ENCODE peak calls at places on chromosomes 3 and 15, in nine cellular contexts. B, J, X, M, Y, Q, L, K and O are unnamed samples.
A peak's percentile ranks its signal among the peaks of the same experiment; 100 is the strongest.

GRCh38 chr3:170414202-170414663 is 4.4 kb upstream of the CLDN11 start:
- DNase-seq in B (peak; percentile 98), J (no peak), X (peak; percentile 85), M (no peak), Y (peak; percentile 93), Q (peak; percentile 97), L (peak; percentile 25), K (peak; percentile 76), O (peak; percentile 72)

GRCh38 chr3:116053017-116053416 is 392.3 kb downstream of the LSAMP start:
- DNase-seq in B (no peak), J (no peak), X (no peak), M (no peak), Y (no peak), Q (no peak), L (no peak), K (no peak), O (no peak)

GRCh38 chr3:20323307-20323927 is 137.4 kb upstream of the SGO1 start:
- DNase-seq in B (no peak), J (no peak), X (peak; percentile 29), M (no peak), Y (no peak), Q (no peak), L (no peak), K (peak; percentile 45), O (no peak)

GRCh38 chr3:111103807-111104206 is 32.2 kb downstream of the NECTIN3 start:
- DNase-seq in B (no peak), J (no peak), X (peak; percentile 33), M (no peak), Y (peak; percentile 71), Q (no peak), L (no peak), K (no peak), O (no peak)

GRCh38 chr15:52738311-52738710 is 51.8 kb downstream of the ONECUT1 start:
- DNase-seq in B (peak; percentile 61), J (no peak), X (no peak), M (no peak), Y (no peak), Q (no peak), L (no peak), K (no peak), O (no peak)

GRCh38 chr3:64352596-64352989 is 127.3 kb upstream of the PRICKLE2 start:
- DNase-seq in B (peak; percentile 35), J (no peak), X (no peak), M (no peak), Y (no peak), Q (no peak), L (no peak), K (no peak), O (no peak)

GRCh38 chr3:8573342-8573926 is 71.2 kb downstream of the SSUH2 start:
- DNase-seq in B (peak; percentile 78), J (no peak), X (no peak), M (no peak), Y (peak; percentile 43), Q (no peak), L (no peak), K (no peak), O (no peak)

GRCh38 chr3:58244186-58244585 is 6.6 kb downstream of the ABHD6 start:
- DNase-seq in B (no peak), J (no peak), X (no peak), M (no peak), Y (no peak), Q (no peak), L (no peak), K (no peak), O (no peak)

GRCh38 chr3:63523100-63523499 is 129.4 kb upstream of the SNTN start:
- DNase-seq in B (no peak), J (no peak), X (peak; percentile 12), M (no peak), Y (no peak), Q (no peak), L (no peak), K (peak; percentile 73), O (no peak)

GRCh38 chr3:135197246-135197645 is 402.2 kb downstream of the EPHB1 start:
- DNase-seq in B (no peak), J (no peak), X (no peak), M (no peak), Y (no peak), Q (no peak), L (no peak), K (no peak), O (no peak)

GRCh38 chr3:156603379-156604017 is 48.6 kb upstream of the SSR3 start:
- DNase-seq in B (no peak), J (no peak), X (no peak), M (no peak), Y (no peak), Q (no peak), L (no peak), K (no peak), O (no peak)

GRCh38 chr15:49023354-49023753 is 22.9 kb downstream of the SECISBP2L start:
- DNase-seq in B (no peak), J (no peak), X (no peak), M (no peak), Y (no peak), Q (no peak), L (no peak), K (no peak), O (no peak)

GRCh38 chr15:41870689-41871081 is 23.2 kb downstream of the SPTBN5 start:
- DNase-seq in B (peak; percentile 34), J (no peak), X (peak; percentile 74), M (peak; percentile 73), Y (peak; percentile 93), Q (peak; percentile 4), L (no peak), K (no peak), O (no peak)

GRCh38 chr15:76203766-76204557 is 107.3 kb downstream of the ETFA start:
- DNase-seq in B (no peak), J (no peak), X (no peak), M (peak; percentile 39), Y (no peak), Q (no peak), L (no peak), K (no peak), O (no peak)

GRCh38 chr15:82936966-82937647 is 15.4 kb downstream of the HOMER2 start:
- DNase-seq in B (no peak), J (peak; percentile 30), X (peak; percentile 58), M (no peak), Y (peak; percentile 6), Q (no peak), L (no peak), K (no peak), O (no peak)

GRCh38 chr15:57379487-57379886 is 3.2 kb downstream of the CGNL1 start:
- DNase-seq in B (no peak), J (no peak), X (no peak), M (no peak), Y (no peak), Q (no peak), L (no peak), K (peak; percentile 5), O (no peak)
- TF ChIP-seq CTCF in B (no peak), J (no peak), X (no peak), M (no peak), Y (no peak), Q (no peak), L (no peak), K (no peak), O (no peak)

DNA sequence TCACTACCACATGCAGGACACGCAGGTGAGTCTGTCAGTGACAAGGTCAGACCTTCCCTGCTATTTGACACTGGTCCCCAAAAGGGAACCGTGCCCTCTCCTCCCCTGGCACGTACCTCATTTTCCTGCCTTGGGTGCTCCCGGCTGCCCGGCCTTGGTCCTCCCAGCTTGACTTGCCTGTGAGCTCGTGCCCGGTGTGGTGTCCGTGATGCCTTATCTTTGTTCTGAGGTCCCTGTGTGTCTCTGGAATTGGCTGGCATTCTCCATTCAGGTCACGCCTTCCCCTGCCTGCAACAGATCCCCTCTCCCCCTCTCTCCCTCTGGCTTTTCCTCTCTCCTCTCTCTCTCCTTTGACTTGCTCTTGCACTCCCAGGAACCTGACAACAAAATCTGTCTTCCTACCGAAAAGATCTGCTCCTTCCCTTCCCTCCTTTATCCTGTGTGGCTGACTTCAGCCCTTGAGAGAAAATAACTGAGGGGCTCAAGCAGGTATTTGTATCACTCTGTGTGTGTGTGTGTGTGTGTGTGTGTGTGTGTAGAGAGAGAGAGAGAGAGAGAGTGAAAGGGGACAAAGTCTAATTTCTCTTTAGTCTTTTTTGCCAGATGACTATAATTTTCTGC is at the start of gene MASP1:
- DNase-seq in B (peak; percentile 56), J (peak; percentile 25), X (no peak), M (peak; percentile 88), Y (peak; percentile 38), Q (no peak), L (peak; percentile 57), K (peak; percentile 79), O (no peak)
- H3K4me3 ChIP-seq in B (peak within 1 kb of the TSS; percentile 70), J (no peak within 1 kb of the TSS), X (no peak within 1 kb of the TSS), M (peak within 1 kb of the TSS; percentile 61), Y (peak within 1 kb of the TSS; percentile 57), Q (peak within 1 kb of the TSS; percentile 76), L (peak within 1 kb of the TSS; percentile 54), K (peak within 1 kb of the TSS; percentile 75), O (peak within 1 kb of the TSS; percentile 62)

GRCh38 chr15:91098451-91098850 is 1.6 kb upstream of the SV2B start:
- DNase-seq in B (no peak), J (no peak), X (no peak), M (no peak), Y (no peak), Q (no peak), L (no peak), K (no peak), O (no peak)

GRCh38 chr15:91101356-91101920 is 1.4 kb downstream of the SV2B start:
- DNase-seq in B (no peak), J (no peak), X (no peak), M (no peak), Y (no peak), Q (no peak), L (no peak), K (peak; percentile 66), O (no peak)

GRCh38 chr15:91102546-91103330 is 2.7 kb downstream of the SV2B start:
- DNase-seq in B (no peak), J (no peak), X (no peak), M (no peak), Y (no peak), Q (no peak), L (peak; percentile 43), K (no peak), O (no peak)

GRCh38 chr15:91100561-91101355 is 701 bp downstream of the SV2B start:
- DNase-seq in B (peak; percentile 31), J (no peak), X (no peak), M (no peak), Y (peak; percentile 7), Q (no peak), L (no peak), K (peak; percentile 57), O (no peak)

GRCh38 chr15:91099616-91100560 is at the start of gene SV2B:
- DNase-seq in B (peak; percentile 23), J (peak; percentile 33), X (peak; percentile 32), M (no peak), Y (peak; percentile 42), Q (no peak), L (peak; percentile 38), K (peak; percentile 85), O (no peak)
- TF ChIP-seq CTCF in B (peak; percentile 14), J (no peak), X (no peak), M (no peak), Y (peak; percentile 12), Q (no peak), L (no peak), K (peak; percentile 59), O (no peak)

GRCh38 chr3:80771085-80771484 is 990.4 kb downstream of the GBE1 start:
- DNase-seq in B (peak; percentile 51), J (no peak), X (no peak), M (no peak), Y (no peak), Q (no peak), L (no peak), K (no peak), O (no peak)
- H3K4me3 ChIP-seq in B (no peak overlapping the region), J (no peak overlapping the region), X (no peak overlapping the region), M (no peak overlapping the region), Y (no peak overlapping the region), Q (no peak overlapping the region), L (no peak overlapping the region), K (peak overlapping the region; percentile 85), O (no peak overlapping the region)